ENCODE peak calls at places on chromosomes 7 and 10, in six cellular contexts. N is pancreas, O is heart left ventricle, V is heart right ventricle, U is A549, A is GM12878. M is an unnamed sample.
A peak's percentile ranks its signal among the peaks of the same experiment; 100 is the strongest.

GRCh38 chr10:5779753-5780152 is 33.5 kb downstream of the GDI2 start:
- ATAC-seq in N (no peak), O (no peak), V (no peak), U (peak; percentile 64), A (no peak), M (no peak)

GRCh38 chr10:96636546-96636945 is 49.7 kb upstream of the TM9SF3 start:
- ATAC-seq in N (no peak), O (no peak), V (no peak), U (no peak), A (no peak), M (no peak)

GRCh38 chr10:97426776-97427570 is 982 bp downstream of the PGAM1 start:
- ATAC-seq in N (peak; percentile 18), O (no peak), V (no peak), U (peak; percentile 56), A (peak; percentile 38), M (no peak)

GRCh38 chr10:31678573-31679122 is 250.0 kb downstream of the ARHGAP12 start:
- ATAC-seq in N (no peak), O (no peak), V (no peak), U (no peak), A (no peak), M (no peak)

GRCh38 chr7:29414216-29414615 is 149.4 kb upstream of the PRR15 start:
- ATAC-seq in N (no peak), O (no peak), V (no peak), U (no peak), A (no peak), M (no peak)

GRCh38 chr10:126357169-126357568 is 31.1 kb downstream of the ADAM12 start:
- ATAC-seq in N (no peak), O (no peak), V (no peak), U (no peak), A (no peak), M (no peak)

GRCh38 chr10:61606971-61607907 is 55.5 kb upstream of the CABCOCO1 start:
- ATAC-seq in N (no peak), O (no peak), V (no peak), U (peak; percentile 68), A (peak; percentile 49), M (no peak)

GRCh38 chr10:21531164-21531563 is 2.9 kb upstream of the MLLT10 start:
- ATAC-seq in N (no peak), O (no peak), V (no peak), U (no peak), A (no peak), M (no peak)

GRCh38 chr7:138460649-138461607 is 869 bp downstream of the TRIM24 start:
- ATAC-seq in N (peak; percentile 34), O (peak; percentile 29), V (peak; percentile 17), U (peak; percentile 31), A (peak; percentile 49), M (peak; percentile 1)

GRCh38 chr7:94375713-94376112 is 19.0 kb upstream of the COL1A2 start:
- ATAC-seq in N (peak; percentile 53), O (peak; percentile 78), V (peak; percentile 90), U (no peak), A (no peak), M (peak; percentile 71)

GRCh38 chr10:48670978-48671913 is 13.4 kb upstream of the WDFY4 start:
- ATAC-seq in N (no peak), O (peak; percentile 29), V (peak; percentile 52), U (no peak), A (peak; percentile 82), M (no peak)

GRCh38 chr7:4830176-4830575 is 31.7 kb downstream of the PAPOLB start:
- ATAC-seq in N (peak; percentile 90), O (peak; percentile 80), V (peak; percentile 73), U (peak; percentile 96), A (peak; percentile 99), M (peak; percentile 82)

GRCh38 chr7:141290951-141291350 is 217.1 kb downstream of the TMEM178B start:
- ATAC-seq in N (no peak), O (peak; percentile 56), V (no peak), U (no peak), A (no peak), M (no peak)

GRCh38 chr10:53458007-53458406 is 685.4 kb upstream of the MBL2 start:
- ATAC-seq in N (no peak), O (no peak), V (no peak), U (no peak), A (no peak), M (no peak)

GRCh38 chr10:48748573-48748972 is 63.9 kb downstream of the WDFY4 start:
- ATAC-seq in N (no peak), O (no peak), V (no peak), U (no peak), A (peak; percentile 51), M (no peak)

GRCh38 chr10:13658256-13658655 is 71.5 kb downstream of the PRPF18 start:
- ATAC-seq in N (no peak), O (no peak), V (no peak), U (no peak), A (no peak), M (no peak)

GRCh38 chr10:12443026-12443425 is 93.7 kb downstream of the CAMK1D start:
- ATAC-seq in N (no peak), O (no peak), V (no peak), U (no peak), A (no peak), M (no peak)

GRCh38 chr7:54076619-54077018 is 465.6 kb upstream of the VSTM2A start:
- ATAC-seq in N (no peak), O (no peak), V (no peak), U (no peak), A (no peak), M (no peak)

GRCh38 chr7:129363-130221 is 62.8 kb upstream of the FAM20C start:
- ATAC-seq in N (peak; percentile 64), O (peak; percentile 46), V (peak; percentile 47), U (no peak), A (no peak), M (peak; percentile 76)

GRCh38 chr10:112435013-112435619 is 11.6 kb downstream of the ZDHHC6 start:
- ATAC-seq in N (no peak), O (no peak), V (no peak), U (peak; percentile 44), A (peak; percentile 63), M (no peak)

GRCh38 chr7:13910805-13911551 is 78.5 kb downstream of the ETV1 start:
- ATAC-seq in N (no peak), O (no peak), V (no peak), U (no peak), A (peak; percentile 45), M (no peak)

GRCh38 chr7:37694208-37695080 is 10.9 kb downstream of the GPR141 start:
- ATAC-seq in N (peak; percentile 44), O (peak; percentile 73), V (no peak), U (no peak), A (no peak), M (no peak)

GRCh38 chr10:126904807-126905686 is at the start of gene DOCK1:
- ATAC-seq in N (peak; percentile 83), O (peak; percentile 89), V (peak; percentile 87), U (peak; percentile 90), A (no peak), M (peak; percentile 82)

GRCh38 chr10:43060291-43060690 is 16.6 kb upstream of the RET start:
- ATAC-seq in N (no peak), O (peak; percentile 49), V (peak; percentile 50), U (no peak), A (no peak), M (no peak)

DNA sequence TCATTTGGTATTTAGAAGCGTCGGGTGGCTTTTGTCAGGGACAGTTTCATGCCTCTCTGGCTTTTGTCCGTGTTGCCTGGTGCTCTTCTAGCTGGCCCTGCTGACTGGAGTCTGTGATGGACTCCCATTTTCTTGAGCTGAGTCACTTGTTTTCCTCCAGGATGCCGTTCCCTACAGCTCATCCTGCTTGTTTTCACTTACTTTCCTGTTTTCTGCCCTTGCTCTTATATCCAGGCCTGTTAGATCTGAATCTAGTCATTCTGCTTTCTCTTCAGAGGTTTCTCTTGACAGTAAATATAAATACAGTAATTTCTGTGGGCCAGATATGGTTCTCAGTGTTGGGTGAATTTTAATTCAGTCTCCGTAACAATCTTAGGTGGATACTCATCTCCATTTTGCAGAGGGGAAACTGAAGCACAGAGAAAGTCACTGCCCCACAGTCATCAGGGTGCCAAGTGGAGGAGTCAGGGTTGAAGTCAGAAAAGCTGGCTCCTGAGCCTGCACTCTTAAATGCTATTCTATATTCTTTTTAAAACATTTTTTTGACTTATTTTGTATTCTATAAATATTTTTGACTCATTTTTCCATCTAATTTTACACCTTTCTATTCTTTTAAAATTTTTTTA is 85.4 kb downstream of the CCNY start:
- ATAC-seq in N (peak; percentile 54), O (peak; percentile 74), V (peak; percentile 78), U (peak; percentile 90), A (no peak), M (peak; percentile 87)
- H3K4me1 ChIP-seq in N (peaks cover 13% of the 10 kb centered on the region), O (peaks cover 60% of the 10 kb centered on the region), V (peaks cover 90% of the 10 kb centered on the region), U (peaks cover 85% of the 10 kb centered on the region), A (no peaks in the 10 kb centered on the region), M (peaks cover 88% of the 10 kb centered on the region)

GRCh38 chr7:41886257-41886905 is 183.5 kb upstream of the INHBA start:
- ATAC-seq in N (peak; percentile 56), O (peak; percentile 12), V (peak; percentile 32), U (no peak), A (no peak), M (peak; percentile 63)
- H3K4me1 ChIP-seq in N (no peaks in the 10 kb centered on the region), O (no peaks in the 10 kb centered on the region), V (peaks cover 19% of the 10 kb centered on the region), U (no peaks in the 10 kb centered on the region), A (peaks cover 27% of the 10 kb centered on the region), M (peaks cover 30% of the 10 kb centered on the region)

GRCh38 chr7:89023146-89023545 is 227.6 kb upstream of the TEX47 start:
- ATAC-seq in N (no peak), O (no peak), V (no peak), U (no peak), A (no peak), M (no peak)
- H3K4me1 ChIP-seq in N (no peaks in the 10 kb centered on the region), O (no peaks in the 10 kb centered on the region), V (no peaks in the 10 kb centered on the region), U (no peaks in the 10 kb centered on the region), A (no peaks in the 10 kb centered on the region), M (no peaks in the 10 kb centered on the region)

DNA sequence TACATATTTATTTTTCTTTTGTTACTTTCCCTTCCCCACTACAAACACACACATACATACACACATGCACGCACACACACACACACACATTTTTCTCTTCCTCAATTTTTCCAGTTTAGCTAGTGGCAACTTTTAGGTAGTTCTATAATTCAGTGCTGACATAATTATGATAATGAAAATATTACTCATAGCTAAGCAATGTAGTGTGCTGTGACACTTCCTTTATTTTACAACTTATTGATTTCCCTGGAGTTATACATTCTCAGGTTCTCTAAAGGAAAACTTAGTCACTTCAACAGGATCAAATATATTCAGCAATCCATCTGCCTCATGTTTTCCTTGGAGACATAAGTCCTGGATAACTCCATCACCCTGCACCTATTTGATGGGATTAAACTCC is 151.6 kb downstream of the CACNA2D1 start:
- ATAC-seq in N (no peak), O (no peak), V (no peak), U (no peak), A (peak; percentile 67), M (no peak)
- H3K4me1 ChIP-seq in N (no peaks in the 10 kb centered on the region), O (peaks cover 20% of the 10 kb centered on the region), V (peaks cover 42% of the 10 kb centered on the region), U (peaks cover 20% of the 10 kb centered on the region), A (no peaks in the 10 kb centered on the region), M (no peaks in the 10 kb centered on the region)